ENCODE peak calls at places on chromosomes 4 and X, in six cellular contexts. One of them, this sample, is unnamed.

GRCh38 chr4:95549246-95550138 is 719 bp upstream of the UNC5C start:
- DNase-seq in Daoy: peak
- DNase-seq in NCI-H2107: no peak
- DNase-seq in natural killer cell treated with Interleukin-12 subunit alpha and Interleukin-12 subunit beta and Interleukin-15 and Interleukin-18, amount 100 ng/mL, for 72 hours: peak
- DNase-seq in NCI-H1092: no peak
- DNase-seq in globus pallidus: peak
- DNase-seq in this sample: peak

GRCh38 chrX:119382606-119383005 is 16.5 kb upstream of the SLC25A43 start:
- DNase-seq in Daoy: no peak
- DNase-seq in NCI-H2107: no peak
- DNase-seq in natural killer cell treated with Interleukin-12 subunit alpha and Interleukin-12 subunit beta and Interleukin-15 and Interleukin-18, amount 100 ng/mL, for 72 hours: no peak
- DNase-seq in NCI-H1092: no peak
- DNase-seq in globus pallidus: no peak
- DNase-seq in this sample: no peak

GRCh38 chr4:54061067-54061466 is 3.3 kb downstream of the CHIC2 start:
- DNase-seq in Daoy: no peak
- DNase-seq in NCI-H2107: no peak
- DNase-seq in natural killer cell treated with Interleukin-12 subunit alpha and Interleukin-12 subunit beta and Interleukin-15 and Interleukin-18, amount 100 ng/mL, for 72 hours: no peak
- DNase-seq in NCI-H1092: no peak
- DNase-seq in globus pallidus: no peak
- DNase-seq in this sample: no peak

GRCh38 chr4:84938316-84938715 is 28.2 kb downstream of the WDFY3 start:
- DNase-seq in Daoy: peak
- DNase-seq in NCI-H2107: no peak
- DNase-seq in natural killer cell treated with Interleukin-12 subunit alpha and Interleukin-12 subunit beta and Interleukin-15 and Interleukin-18, amount 100 ng/mL, for 72 hours: no peak
- DNase-seq in NCI-H1092: no peak
- DNase-seq in globus pallidus: no peak
- DNase-seq in this sample: no peak

GRCh38 chr4:57074753-57075152 is 35.4 kb downstream of the IGFBP7 start:
- DNase-seq in Daoy: peak
- DNase-seq in NCI-H2107: no peak
- DNase-seq in natural killer cell treated with Interleukin-12 subunit alpha and Interleukin-12 subunit beta and Interleukin-15 and Interleukin-18, amount 100 ng/mL, for 72 hours: no peak
- DNase-seq in NCI-H1092: no peak
- DNase-seq in globus pallidus: no peak
- DNase-seq in this sample: peak

GRCh38 chr4:3285558-3286334 is 7.1 kb upstream of the RGS12 start:
- DNase-seq in Daoy: peak
- DNase-seq in NCI-H2107: no peak
- DNase-seq in natural killer cell treated with Interleukin-12 subunit alpha and Interleukin-12 subunit beta and Interleukin-15 and Interleukin-18, amount 100 ng/mL, for 72 hours: no peak
- DNase-seq in NCI-H1092: no peak
- DNase-seq in globus pallidus: peak
- DNase-seq in this sample: peak

GRCh38 chrX:7024850-7025249 is 122.7 kb upstream of the STS start:
- DNase-seq in Daoy: no peak
- DNase-seq in NCI-H2107: no peak
- DNase-seq in natural killer cell treated with Interleukin-12 subunit alpha and Interleukin-12 subunit beta and Interleukin-15 and Interleukin-18, amount 100 ng/mL, for 72 hours: no peak
- DNase-seq in NCI-H1092: no peak
- DNase-seq in globus pallidus: no peak
- DNase-seq in this sample: no peak

GRCh38 chrX:9907645-9908387 is 59.3 kb upstream of the CLDN34 start:
- DNase-seq in Daoy: peak
- DNase-seq in NCI-H2107: no peak
- DNase-seq in natural killer cell treated with Interleukin-12 subunit alpha and Interleukin-12 subunit beta and Interleukin-15 and Interleukin-18, amount 100 ng/mL, for 72 hours: no peak
- DNase-seq in NCI-H1092: no peak
- DNase-seq in globus pallidus: no peak
- DNase-seq in this sample: no peak

GRCh38 chr4:173514641-173515217 is 15.3 kb downstream of the HAND2 start:
- DNase-seq in Daoy: no peak
- DNase-seq in NCI-H2107: no peak
- DNase-seq in natural killer cell treated with Interleukin-12 subunit alpha and Interleukin-12 subunit beta and Interleukin-15 and Interleukin-18, amount 100 ng/mL, for 72 hours: no peak
- DNase-seq in NCI-H1092: no peak
- DNase-seq in globus pallidus: no peak
- DNase-seq in this sample: no peak

GRCh38 chr4:140188975-140189374 is 35.0 kb upstream of the MAML3 start:
- DNase-seq in Daoy: no peak
- DNase-seq in NCI-H2107: no peak
- DNase-seq in natural killer cell treated with Interleukin-12 subunit alpha and Interleukin-12 subunit beta and Interleukin-15 and Interleukin-18, amount 100 ng/mL, for 72 hours: no peak
- DNase-seq in NCI-H1092: no peak
- DNase-seq in globus pallidus: no peak
- DNase-seq in this sample: no peak

GRCh38 chrX:48631376-48632090 is 34.2 kb downstream of the WDR13 start:
- DNase-seq in Daoy: peak
- DNase-seq in NCI-H2107: peak
- DNase-seq in natural killer cell treated with Interleukin-12 subunit alpha and Interleukin-12 subunit beta and Interleukin-15 and Interleukin-18, amount 100 ng/mL, for 72 hours: peak
- DNase-seq in NCI-H1092: peak
- DNase-seq in globus pallidus: peak
- DNase-seq in this sample: peak

GRCh38 chrX:71315917-71316316 is 14.4 kb downstream of the ITGB1BP2 start:
- DNase-seq in Daoy: no peak
- DNase-seq in NCI-H2107: no peak
- DNase-seq in natural killer cell treated with Interleukin-12 subunit alpha and Interleukin-12 subunit beta and Interleukin-15 and Interleukin-18, amount 100 ng/mL, for 72 hours: no peak
- DNase-seq in NCI-H1092: no peak
- DNase-seq in globus pallidus: no peak
- DNase-seq in this sample: no peak

GRCh38 chr4:96736352-96736889 is 896.5 kb downstream of the PDHA2 start:
- DNase-seq in Daoy: no peak
- DNase-seq in NCI-H2107: no peak
- DNase-seq in natural killer cell treated with Interleukin-12 subunit alpha and Interleukin-12 subunit beta and Interleukin-15 and Interleukin-18, amount 100 ng/mL, for 72 hours: no peak
- DNase-seq in NCI-H1092: no peak
- DNase-seq in globus pallidus: no peak
- DNase-seq in this sample: no peak

GRCh38 chr4:184444215-184444952 is 30.0 kb downstream of the IRF2 start:
- DNase-seq in Daoy: no peak
- DNase-seq in NCI-H2107: no peak
- DNase-seq in natural killer cell treated with Interleukin-12 subunit alpha and Interleukin-12 subunit beta and Interleukin-15 and Interleukin-18, amount 100 ng/mL, for 72 hours: no peak
- DNase-seq in NCI-H1092: no peak
- DNase-seq in globus pallidus: no peak
- DNase-seq in this sample: no peak

GRCh38 chrX:68750316-68750715 is 78.5 kb upstream of the EFNB1 start:
- DNase-seq in Daoy: no peak
- DNase-seq in NCI-H2107: no peak
- DNase-seq in natural killer cell treated with Interleukin-12 subunit alpha and Interleukin-12 subunit beta and Interleukin-15 and Interleukin-18, amount 100 ng/mL, for 72 hours: no peak
- DNase-seq in NCI-H1092: no peak
- DNase-seq in globus pallidus: no peak
- DNase-seq in this sample: no peak

GRCh38 chr4:100118213-100118612 is 72.1 kb downstream of the DDIT4L start:
- DNase-seq in Daoy: no peak
- DNase-seq in NCI-H2107: no peak
- DNase-seq in natural killer cell treated with Interleukin-12 subunit alpha and Interleukin-12 subunit beta and Interleukin-15 and Interleukin-18, amount 100 ng/mL, for 72 hours: no peak
- DNase-seq in NCI-H1092: no peak
- DNase-seq in globus pallidus: no peak
- DNase-seq in this sample: no peak

GRCh38 chrX:75784689-75785491 is at the start of gene MAGEE2:
- DNase-seq in Daoy: no peak
- DNase-seq in NCI-H2107: no peak
- DNase-seq in natural killer cell treated with Interleukin-12 subunit alpha and Interleukin-12 subunit beta and Interleukin-15 and Interleukin-18, amount 100 ng/mL, for 72 hours: no peak
- DNase-seq in NCI-H1092: no peak
- DNase-seq in globus pallidus: peak
- DNase-seq in this sample: peak

GRCh38 chr4:99574530-99575314 is at the start of gene MTTP:
- DNase-seq in Daoy: no peak
- DNase-seq in NCI-H2107: no peak
- DNase-seq in natural killer cell treated with Interleukin-12 subunit alpha and Interleukin-12 subunit beta and Interleukin-15 and Interleukin-18, amount 100 ng/mL, for 72 hours: no peak
- DNase-seq in NCI-H1092: no peak
- DNase-seq in globus pallidus: no peak
- DNase-seq in this sample: no peak

GRCh38 chr4:139790291-139790690 is 124.7 kb downstream of the MGST2 start:
- DNase-seq in Daoy: no peak
- DNase-seq in NCI-H2107: no peak
- DNase-seq in natural killer cell treated with Interleukin-12 subunit alpha and Interleukin-12 subunit beta and Interleukin-15 and Interleukin-18, amount 100 ng/mL, for 72 hours: no peak
- DNase-seq in NCI-H1092: no peak
- DNase-seq in globus pallidus: no peak
- DNase-seq in this sample: no peak

GRCh38 chrX:37813570-37813969 is 33.7 kb downstream of the CYBB start:
- DNase-seq in Daoy: no peak
- DNase-seq in NCI-H2107: no peak
- DNase-seq in natural killer cell treated with Interleukin-12 subunit alpha and Interleukin-12 subunit beta and Interleukin-15 and Interleukin-18, amount 100 ng/mL, for 72 hours: no peak
- DNase-seq in NCI-H1092: no peak
- DNase-seq in globus pallidus: no peak
- DNase-seq in this sample: no peak

GRCh38 chrX:13103111-13103913 is 58.9 kb upstream of the FAM9C start:
- DNase-seq in Daoy: no peak
- DNase-seq in NCI-H2107: no peak
- DNase-seq in natural killer cell treated with Interleukin-12 subunit alpha and Interleukin-12 subunit beta and Interleukin-15 and Interleukin-18, amount 100 ng/mL, for 72 hours: no peak
- DNase-seq in NCI-H1092: no peak
- DNase-seq in globus pallidus: no peak
- DNase-seq in this sample: no peak

GRCh38 chr4:147723316-147723715 is 8.6 kb upstream of the ARHGAP10 start:
- DNase-seq in Daoy: no peak
- DNase-seq in NCI-H2107: no peak
- DNase-seq in natural killer cell treated with Interleukin-12 subunit alpha and Interleukin-12 subunit beta and Interleukin-15 and Interleukin-18, amount 100 ng/mL, for 72 hours: no peak
- DNase-seq in NCI-H1092: no peak
- DNase-seq in globus pallidus: no peak
- DNase-seq in this sample: no peak

GRCh38 chr4:53000560-53000959 is 138.4 kb downstream of the RASL11B start:
- DNase-seq in Daoy: no peak
- DNase-seq in NCI-H2107: no peak
- DNase-seq in natural killer cell treated with Interleukin-12 subunit alpha and Interleukin-12 subunit beta and Interleukin-15 and Interleukin-18, amount 100 ng/mL, for 72 hours: no peak
- DNase-seq in NCI-H1092: no peak
- DNase-seq in globus pallidus: no peak
- DNase-seq in this sample: no peak

GRCh38 chrX:16145656-16146055 is 21.6 kb upstream of the MAGEB17 start:
- DNase-seq in Daoy: no peak
- DNase-seq in NCI-H2107: no peak
- DNase-seq in natural killer cell treated with Interleukin-12 subunit alpha and Interleukin-12 subunit beta and Interleukin-15 and Interleukin-18, amount 100 ng/mL, for 72 hours: no peak
- DNase-seq in NCI-H1092: no peak
- DNase-seq in globus pallidus: no peak
- DNase-seq in this sample: no peak

GRCh38 chrX:155766321-155766720 is 114.8 kb upstream of the VAMP7 start:
- DNase-seq in Daoy: no peak
- DNase-seq in NCI-H2107: no peak
- DNase-seq in natural killer cell treated with Interleukin-12 subunit alpha and Interleukin-12 subunit beta and Interleukin-15 and Interleukin-18, amount 100 ng/mL, for 72 hours: no peak
- DNase-seq in NCI-H1092: no peak
- DNase-seq in globus pallidus: no peak
- DNase-seq in this sample: no peak

GRCh38 chrX:30530591-30530990 is 47.0 kb downstream of the TASL start:
- DNase-seq in Daoy: peak
- DNase-seq in NCI-H2107: no peak
- DNase-seq in natural killer cell treated with Interleukin-12 subunit alpha and Interleukin-12 subunit beta and Interleukin-15 and Interleukin-18, amount 100 ng/mL, for 72 hours: no peak
- DNase-seq in NCI-H1092: no peak
- DNase-seq in globus pallidus: no peak
- DNase-seq in this sample: no peak

GRCh38 chrX:24207826-24208225 is 58.3 kb downstream of the ZFX start:
- DNase-seq in Daoy: no peak
- DNase-seq in NCI-H2107: no peak
- DNase-seq in natural killer cell treated with Interleukin-12 subunit alpha and Interleukin-12 subunit beta and Interleukin-15 and Interleukin-18, amount 100 ng/mL, for 72 hours: no peak
- DNase-seq in NCI-H1092: no peak
- DNase-seq in globus pallidus: no peak
- DNase-seq in this sample: no peak